ENCODE peak calls at places on chromosomes 11 and 22, in seven cellular contexts. V is hepatocyte, E is neural progenitor cell, Z is PC-3, Q is HCT116, P is MM.1S, G is GM23248. B is an unnamed sample.

GRCh38 chr22:31789803-31790202 is 36.0 kb downstream of the DEPDC5 start:
- DNase-seq in G (no peak), P (no peak), Q (no peak), E (no peak), V (no peak), Z (no peak), B (no peak)

GRCh38 chr22:31250740-31251330 is 38.7 kb downstream of the LIMK2 start:
- DNase-seq in E (no peak), V (peak; percentile 61), Q (no peak), G (peak; percentile 34), Z (no peak), P (no peak), B (no peak)

GRCh38 chr22:31284241-31284745 is 8.0 kb downstream of the PIK3IP1 start:
- DNase-seq in G (no peak), Q (no peak), E (peak; percentile 15), P (no peak), V (no peak), Z (no peak), B (no peak)

GRCh38 chr11:70900540-70900939 is 351.8 kb downstream of the SHANK2 start:
- DNase-seq in E (peak; percentile 48), V (no peak), Z (no peak), G (no peak), Q (no peak), P (no peak), B (no peak)

GRCh38 chr22:21861856-21862255 is 5.6 kb downstream of the MAPK1 start:
- DNase-seq in E (no peak), Z (no peak), G (peak; percentile 43), P (no peak), V (no peak), Q (no peak), B (no peak)

GRCh38 chr11:102293873-102294601 is 23.2 kb upstream of the BIRC3 start:
- DNase-seq in P (peak; percentile 83), V (peak; percentile 63), Z (peak; percentile 80), Q (peak; percentile 62), E (peak; percentile 41), G (peak; percentile 79), B (peak; percentile 65)

GRCh38 chr11:130480721-130481140 is 32.3 kb downstream of the ADAMTS15 start:
- DNase-seq in E (no peak), V (no peak), G (peak; percentile 55), Q (no peak), P (no peak), Z (peak; percentile 12), B (no peak)

GRCh38 chr22:21775061-21775460 is 39.5 kb upstream of the YPEL1 start:
- DNase-seq in Z (no peak), Q (no peak), G (peak; percentile 55), P (no peak), V (no peak), E (no peak), B (no peak)

GRCh38 chr22:40452730-40453487 is 82.5 kb downstream of the SGSM3 start:
- DNase-seq in G (peak; percentile 21), Z (no peak), Q (no peak), E (no peak), P (no peak), V (peak; percentile 10), B (no peak)

DNA sequence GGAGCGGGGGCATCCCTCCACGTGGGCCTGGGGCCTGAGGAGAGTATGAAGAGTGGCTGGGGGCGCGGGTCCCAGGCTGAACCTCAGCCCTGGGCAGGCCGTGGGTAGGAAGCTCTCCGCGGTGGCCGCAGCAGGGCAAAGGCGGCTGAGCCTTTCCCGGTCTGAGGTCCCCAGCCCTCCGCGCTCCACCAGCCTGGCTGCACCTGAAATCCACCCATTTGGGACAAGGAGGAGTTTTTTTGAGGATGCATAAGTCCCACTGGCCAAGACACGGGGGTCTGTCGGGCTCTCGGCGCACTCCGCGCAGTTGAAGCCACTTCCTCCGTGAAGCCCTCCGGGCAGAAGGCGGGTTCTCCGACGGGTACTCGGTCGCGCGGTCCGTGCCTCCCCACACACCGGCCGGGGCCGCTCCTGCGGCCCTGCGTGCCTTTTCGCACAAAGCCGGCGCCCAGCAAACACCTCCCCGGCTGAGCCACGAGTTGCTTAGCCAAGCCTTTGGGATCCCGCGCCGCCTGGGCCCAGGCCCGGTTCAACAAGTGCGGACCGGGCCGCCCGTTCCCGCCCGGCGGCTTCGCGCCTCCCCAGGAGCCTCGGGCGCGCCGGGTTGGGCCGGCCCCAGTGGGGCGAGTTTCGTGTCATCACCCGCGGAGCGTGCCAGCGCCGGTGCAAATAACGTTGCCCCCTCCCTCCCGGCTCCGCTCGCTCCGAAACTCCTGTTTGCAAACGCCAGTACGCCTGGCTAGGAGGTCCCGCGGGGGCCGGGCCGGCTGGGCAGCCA is 666 bp upstream of the OVOL1 start:
- DNase-seq in V (peak; percentile 53), P (no peak), Q (no peak), Z (no peak), E (peak; percentile 55), G (peak; percentile 42), B (peak; percentile 62)
- TF ChIP-seq EZH2 in V (peak; percentile 42), P (no peak), Q (no peak), Z (no peak), E (peak; percentile 100), G (peak; percentile 83), B (peak; percentile 71)

DNA sequence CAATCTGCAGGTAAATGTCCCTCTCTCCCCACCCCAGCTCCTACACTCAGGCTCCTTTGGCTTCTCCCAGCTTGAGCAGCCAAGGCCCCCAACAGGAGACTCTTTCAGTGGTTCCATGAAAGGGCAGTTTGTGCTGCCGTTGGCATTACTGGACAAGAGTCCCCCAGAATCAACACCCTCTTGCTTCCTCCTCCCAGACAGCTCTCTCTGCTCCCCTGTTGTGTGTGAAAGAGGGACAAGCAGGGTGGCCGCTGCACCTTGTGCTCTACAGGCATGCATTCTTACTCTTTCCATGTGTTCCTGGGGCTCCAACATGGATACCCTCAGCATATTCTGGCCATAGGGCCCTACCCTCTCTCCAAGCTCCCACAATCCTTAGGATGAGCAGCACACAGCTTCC is 48.7 kb downstream of the P4HA3 start:
- DNase-seq in G (no peak), E (no peak), P (no peak), Z (no peak), Q (no peak), V (no peak), B (no peak)
- H3K4me1 ChIP-seq in G (peaks cover 16% of the 10 kb centered on the region), E (no peaks in the 10 kb centered on the region), P (no peaks in the 10 kb centered on the region), Z (peaks cover 10% of the 10 kb centered on the region), Q (no peaks in the 10 kb centered on the region), V (peaks cover 4% of the 10 kb centered on the region), B (no peaks in the 10 kb centered on the region)

GRCh38 chr11:17538054-17538453 is 6.2 kb downstream of the USH1C start:
- DNase-seq in E (no peak), P (no peak), Z (no peak), G (no peak), V (no peak), Q (no peak), B (no peak)

GRCh38 chr11:17533782-17534415 is 10.3 kb downstream of the USH1C start:
- DNase-seq in G (no peak), E (no peak), P (no peak), Z (no peak), Q (no peak), V (no peak), B (no peak)

GRCh38 chr11:17535488-17535887 is 8.7 kb downstream of the USH1C start:
- DNase-seq in E (no peak), Z (no peak), G (no peak), V (no peak), Q (no peak), P (no peak), B (no peak)

GRCh38 chr11:17538731-17539130 is 5.5 kb downstream of the USH1C start:
- DNase-seq in V (no peak), P (no peak), G (no peak), Q (no peak), Z (no peak), E (no peak), B (no peak)

GRCh38 chr11:17537261-17537660 is 7.0 kb downstream of the USH1C start:
- DNase-seq in Q (no peak), V (no peak), E (no peak), P (no peak), G (no peak), Z (no peak), B (no peak)
- TF ChIP-seq EZH2phosphoT487 in Q (no peak), V (no peak), E (no peak), P (no peak), G (no peak), Z (no peak), B (no peak)

GRCh38 chr11:62333768-62334167 is 3.5 kb upstream of the ASRGL1 start:
- DNase-seq in Q (no peak), G (no peak), V (no peak), P (no peak), Z (no peak), E (no peak), B (no peak)

GRCh38 chr11:62338218-62338617 is 970 bp downstream of the ASRGL1 start:
- DNase-seq in P (no peak), Q (no peak), Z (no peak), V (no peak), G (no peak), E (no peak), B (no peak)

GRCh38 chr11:62336949-62337681 is at the start of gene ASRGL1:
- DNase-seq in E (peak; percentile 91), Z (peak; percentile 86), V (peak; percentile 91), Q (peak; percentile 43), G (peak; percentile 77), P (peak; percentile 92), B (peak; percentile 96)

GRCh38 chr11:62340269-62340901 is 3.1 kb downstream of the ASRGL1 start:
- DNase-seq in Q (peak; percentile 19), V (peak; percentile 59), E (peak; percentile 63), P (peak; percentile 61), Z (peak; percentile 74), G (peak; percentile 65), B (peak; percentile 77)

DNA sequence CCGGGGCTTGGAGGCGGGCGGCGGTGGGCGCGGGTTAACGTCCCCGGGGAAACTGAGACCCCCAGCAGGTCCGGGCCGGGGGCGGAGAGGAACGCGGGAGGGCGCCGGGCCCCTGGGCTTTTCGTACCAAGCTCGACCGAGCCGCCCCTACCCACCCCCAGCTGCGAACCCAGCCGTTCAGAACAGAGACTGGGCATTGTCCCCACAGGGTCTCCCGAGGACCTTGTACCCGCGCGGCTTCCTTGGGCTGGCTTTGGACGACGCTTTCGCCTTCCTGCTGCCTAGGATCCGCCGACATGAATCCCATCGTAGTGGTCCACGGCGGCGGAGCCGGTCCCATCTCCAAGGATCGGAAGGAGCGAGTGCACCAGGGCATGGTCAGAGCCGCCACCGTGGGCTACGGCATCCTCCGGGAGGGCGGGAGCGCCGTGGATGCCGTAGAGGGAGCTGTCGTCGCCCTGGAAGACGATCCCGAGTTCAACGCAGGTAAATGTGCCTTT is 484 bp downstream of the ASRGL1 start:
- DNase-seq in E (peak; percentile 58), G (peak; percentile 38), P (no peak), Q (no peak), Z (peak; percentile 59), V (peak; percentile 55), B (peak; percentile 68)
- TF ChIP-seq EZH2 in E (no peak), G (no peak), P (no peak), Q (no peak), Z (no peak), V (peak; percentile 48), B (no peak)

GRCh38 chr11:43556892-43557291 is 123.6 kb upstream of the HSD17B12 start:
- DNase-seq in P (no peak), Z (no peak), E (no peak), Q (no peak), V (no peak), G (no peak), B (no peak)
- H3K4me1 ChIP-seq in P (no peaks in the 10 kb centered on the region), Z (no peaks in the 10 kb centered on the region), E (peaks cover 54% of the 10 kb centered on the region), Q (no peaks in the 10 kb centered on the region), V (peaks cover 7% of the 10 kb centered on the region), G (peaks cover 8% of the 10 kb centered on the region), B (peaks cover 56% of the 10 kb centered on the region)